ENCODE peak calls at places on chromosomes 5 and 9, in four cellular contexts. Y is GM23338, D is HCT116, J is OCI-LY7. M is an unnamed sample.

GRCh38 chr9:13815001-13815400 is 498.9 kb downstream of the NFIB start:
- DNase-seq in Y (no peak), D (no peak), J (no peak), M (no peak)

GRCh38 chr9:98886691-98887229 is 56.9 kb upstream of the COL15A1 start:
- DNase-seq in J (no peak), D (no peak), Y (no peak), M (no peak)

GRCh38 chr5:111948517-111948916 is 191.5 kb upstream of the NREP start:
- DNase-seq in D (peak), Y (no peak), J (no peak), M (peak)

GRCh38 chr9:26650325-26650724 is 242.3 kb downstream of the CAAP1 start:
- DNase-seq in D (no peak), J (no peak), Y (no peak), M (no peak)

GRCh38 chr5:39394946-39395345 is 29.8 kb downstream of the DAB2 start:
- DNase-seq in J (no peak), Y (no peak), D (no peak), M (peak)

GRCh38 chr5:96226941-96227552 is 206.0 kb downstream of the PCSK1 start:
- DNase-seq in J (no peak), Y (no peak), D (no peak), M (peak)

GRCh38 chr9:132141948-132142594 is 19.8 kb upstream of the NTNG2 start:
- DNase-seq in J (no peak), Y (no peak), D (no peak), M (peak)

GRCh38 chr9:96874201-96874785 is 20.0 kb upstream of the ZNF782 start:
- DNase-seq in D (no peak), J (peak), Y (no peak), M (no peak)

GRCh38 chr5:124677999-124678385 is 68.4 kb downstream of the ZNF608 start:
- DNase-seq in J (no peak), Y (no peak), D (no peak), M (no peak)

GRCh38 chr9:88477300-88477751 is 57.7 kb upstream of the NXNL2 start:
- DNase-seq in J (no peak), Y (no peak), D (no peak), M (peak)

GRCh38 chr5:124745367-124746251 is 830 bp downstream of the ZNF608 start:
- DNase-seq in Y (no peak), D (no peak), J (peak), M (peak)

GRCh38 chr9:21679432-21679831 is 123.0 kb upstream of the MTAP start:
- DNase-seq in J (no peak), Y (no peak), D (no peak), M (peak)

GRCh38 chr9:83281306-83282255 is 218.6 kb upstream of the RASEF start:
- DNase-seq in Y (no peak), D (no peak), J (no peak), M (peak)

GRCh38 chr5:83015676-83016075 is 61.5 kb downstream of the TMEM167A start:
- DNase-seq in D (no peak), J (no peak), Y (peak), M (no peak)

GRCh38 chr5:107100121-107100520 is 570.6 kb downstream of the EFNA5 start:
- DNase-seq in Y (no peak), J (no peak), D (no peak), M (no peak)

GRCh38 chr9:88236531-88237453 is 98.5 kb upstream of the SPATA31C2 start:
- DNase-seq in J (no peak), D (no peak), Y (no peak), M (peak)

GRCh38 chr9:89912605-89912953 is 307.8 kb downstream of the GADD45G start:
- DNase-seq in D (no peak), Y (no peak), J (no peak), M (no peak)
- TF ChIP-seq EZH2phosphoT487 in D (no peak), Y (no peak), J (no peak), M (no peak)

GRCh38 chr9:86368871-86369521 is 14.8 kb upstream of the TUT7 start:
- DNase-seq in D (no peak), J (no peak), Y (no peak), M (peak)
- TF ChIP-seq EZH2phosphoT487 in D (no peak), J (no peak), Y (no peak), M (no peak)

GRCh38 chr9:134342746-134343115 is 16.5 kb downstream of the RXRA start:
- DNase-seq in Y (no peak), D (no peak), J (no peak), M (no peak)

GRCh38 chr9:134340475-134341186 is 14.4 kb downstream of the RXRA start:
- DNase-seq in J (no peak), Y (no peak), D (no peak), M (no peak)

GRCh38 chr9:134341929-134342745 is 15.9 kb downstream of the RXRA start:
- DNase-seq in D (no peak), Y (no peak), J (no peak), M (no peak)

GRCh38 chr9:134339183-134339806 is 13.0 kb downstream of the RXRA start:
- DNase-seq in D (no peak), J (no peak), Y (no peak), M (peak)

DNA sequence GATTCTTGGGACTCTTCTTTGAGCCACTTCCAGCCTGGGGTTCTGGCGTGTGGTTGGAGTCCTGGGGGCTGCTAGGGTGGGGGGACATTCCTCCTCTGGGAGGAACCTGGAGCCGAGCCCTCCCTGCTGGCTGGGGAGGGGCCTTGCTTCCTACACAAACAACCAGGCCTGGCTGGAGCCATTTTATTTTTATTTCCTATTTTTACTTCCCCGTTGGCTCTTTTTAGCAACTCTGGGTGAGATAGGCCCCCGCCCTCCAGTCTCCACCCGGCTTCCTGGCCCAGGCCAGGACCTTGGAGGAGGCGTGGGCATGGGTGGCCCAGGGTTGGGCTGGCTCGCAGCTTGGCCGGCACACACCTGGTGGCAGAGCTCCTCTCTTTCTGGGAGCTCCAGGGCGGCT is 15.1 kb downstream of the RXRA start:
- DNase-seq in D (no peak), J (no peak), Y (no peak), M (no peak)
- TF ChIP-seq EZH2phosphoT487 in D (no peak), J (no peak), Y (no peak), M (no peak)

DNA sequence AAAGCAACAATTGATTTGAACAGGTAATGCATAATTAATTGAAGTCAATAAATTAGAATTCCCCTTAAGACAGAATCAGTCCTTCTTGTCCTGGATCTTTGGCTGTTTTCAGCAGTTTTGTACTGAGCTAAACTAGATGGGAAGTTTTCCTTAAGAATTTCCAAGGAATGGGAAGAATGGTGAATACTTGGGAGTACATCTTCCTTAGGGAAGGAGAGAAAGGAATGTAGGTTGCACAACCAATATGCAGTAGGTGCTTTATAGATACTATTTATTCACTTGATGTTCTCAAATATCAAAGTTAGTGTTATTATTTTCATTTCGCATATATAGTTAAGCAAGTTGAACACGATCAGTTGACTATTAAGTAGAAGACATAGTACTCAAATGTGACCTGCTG is 183.5 kb upstream of the MAP1B start:
- DNase-seq in D (no peak), J (no peak), Y (no peak), M (no peak)
- TF ChIP-seq EZH2phosphoT487 in D (no peak), J (no peak), Y (no peak), M (no peak)

GRCh38 chr9:34010979-34011378 is 37.7 kb downstream of the UBAP2 start:
- DNase-seq in J (peak), D (peak), Y (no peak), M (peak)
- TF ChIP-seq EZH2phosphoT487 in J (no peak), D (no peak), Y (no peak), M (no peak)

DNA sequence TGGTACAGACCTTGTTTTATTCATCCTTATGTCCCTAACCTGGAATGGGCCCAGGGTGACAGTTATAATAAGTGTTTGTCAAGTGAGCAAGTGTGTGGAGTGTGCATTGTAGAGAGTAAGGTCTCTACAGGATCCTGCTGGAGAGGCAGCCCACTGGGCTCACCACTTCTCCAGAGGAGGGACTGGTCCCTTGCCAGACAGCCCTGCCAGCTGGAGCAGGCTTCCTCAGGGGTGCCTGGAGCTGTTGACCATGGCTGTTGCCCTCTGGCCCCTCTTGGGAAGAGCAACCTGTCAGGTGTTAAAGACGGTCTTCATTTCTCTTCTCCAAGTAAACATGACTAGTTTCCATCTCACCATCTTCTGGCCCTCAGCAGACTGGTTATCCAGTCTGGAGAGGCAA is 20.0 kb downstream of the IRF1 start:
- DNase-seq in Y (no peak), J (no peak), D (no peak), M (no peak)
- TF ChIP-seq EZH2phosphoT487 in Y (no peak), J (no peak), D (no peak), M (no peak)

GRCh38 chr5:55691265-55692105 is 20.6 kb downstream of the SLC38A9 start:
- DNase-seq in D (peak), Y (peak), J (peak), M (peak)
- TF ChIP-seq EZH2phosphoT487 in D (no peak), Y (no peak), J (no peak), M (no peak)

GRCh38 chr9:37029304-37029775 is 4.7 kb downstream of the PAX5 start:
- DNase-seq in Y (peak), J (peak), D (no peak), M (no peak)
- TF ChIP-seq EZH2phosphoT487 in Y (no peak), J (no peak), D (no peak), M (no peak)

GRCh38 chr5:93018461-93018860 is 562.6 kb downstream of the NR2F1-AS1 start:
- DNase-seq in J (no peak), D (no peak), Y (no peak), M (peak)

GRCh38 chr5:93022770-93023169 is 558.2 kb downstream of the NR2F1-AS1 start:
- DNase-seq in Y (no peak), D (no peak), J (no peak), M (no peak)

GRCh38 chr5:93022211-93022610 is 558.8 kb downstream of the NR2F1-AS1 start:
- DNase-seq in D (no peak), Y (no peak), J (no peak), M (no peak)

GRCh38 chr5:93017854-93018253 is 563.2 kb downstream of the NR2F1-AS1 start:
- DNase-seq in Y (no peak), D (no peak), J (no peak), M (peak)

GRCh38 chr5:93019896-93020295 is 561.1 kb downstream of the NR2F1-AS1 start:
- DNase-seq in D (no peak), Y (no peak), J (no peak), M (no peak)
- TF ChIP-seq EZH2phosphoT487 in D (no peak), Y (no peak), J (no peak), M (no peak)

M was measured in GM23248.